ENCODE peak calls at places on chromosome 13, in eight cellular contexts. One of them, this sample, is unnamed.

GRCh38 chr13:59452189-59452588 is 711.5 kb downstream of the DIAPH3 start:
- DNase-seq in activated CD8-positive, alpha-beta memory T cell treated with anti-CD3 and anti-CD28 coated beads for 24 hours: no peak
- DNase-seq in IMR-90: no peak
- DNase-seq in activated effector memory CD4-positive, alpha-beta T cell treated with anti-CD3 and anti-CD28 coated beads, Interleukin-2, amount 50 U/mL, for 16 hours: no peak
- DNase-seq in heart left ventricle: no peak
- DNase-seq in activated B cell treated with CpG ODN at 0.5 μM for 24 hours: no peak
- DNase-seq in C1 segment of cervical spinal cord: no peak
- DNase-seq in adrenal gland: no peak
- DNase-seq in this sample: no peak

GRCh38 chr13:99385161-99385560 is 78.0 kb upstream of the GPR183 start:
- DNase-seq in activated CD8-positive, alpha-beta memory T cell treated with anti-CD3 and anti-CD28 coated beads for 24 hours: peak
- DNase-seq in IMR-90: no peak
- DNase-seq in activated effector memory CD4-positive, alpha-beta T cell treated with anti-CD3 and anti-CD28 coated beads, Interleukin-2, amount 50 U/mL, for 16 hours: no peak
- DNase-seq in heart left ventricle: no peak
- DNase-seq in activated B cell treated with CpG ODN at 0.5 μM for 24 hours: no peak
- DNase-seq in C1 segment of cervical spinal cord: no peak
- DNase-seq in adrenal gland: no peak
- DNase-seq in this sample: no peak

GRCh38 chr13:113802761-113803160 is 43.7 kb downstream of the TMEM255B start:
- DNase-seq in activated CD8-positive, alpha-beta memory T cell treated with anti-CD3 and anti-CD28 coated beads for 24 hours: no peak
- DNase-seq in IMR-90: no peak
- DNase-seq in activated effector memory CD4-positive, alpha-beta T cell treated with anti-CD3 and anti-CD28 coated beads, Interleukin-2, amount 50 U/mL, for 16 hours: no peak
- DNase-seq in heart left ventricle: no peak
- DNase-seq in activated B cell treated with CpG ODN at 0.5 μM for 24 hours: no peak
- DNase-seq in C1 segment of cervical spinal cord: no peak
- DNase-seq in adrenal gland: no peak
- DNase-seq in this sample: no peak

GRCh38 chr13:93775507-93776108 is 549.0 kb downstream of the GPC6 start:
- DNase-seq in activated CD8-positive, alpha-beta memory T cell treated with anti-CD3 and anti-CD28 coated beads for 24 hours: no peak
- DNase-seq in IMR-90: peak
- DNase-seq in activated effector memory CD4-positive, alpha-beta T cell treated with anti-CD3 and anti-CD28 coated beads, Interleukin-2, amount 50 U/mL, for 16 hours: no peak
- DNase-seq in heart left ventricle: no peak
- DNase-seq in activated B cell treated with CpG ODN at 0.5 μM for 24 hours: no peak
- DNase-seq in C1 segment of cervical spinal cord: no peak
- DNase-seq in adrenal gland: no peak
- DNase-seq in this sample: peak

GRCh38 chr13:67118277-67118676 is 111.9 kb downstream of the PCDH9 start:
- DNase-seq in activated CD8-positive, alpha-beta memory T cell treated with anti-CD3 and anti-CD28 coated beads for 24 hours: no peak
- DNase-seq in IMR-90: no peak
- DNase-seq in activated effector memory CD4-positive, alpha-beta T cell treated with anti-CD3 and anti-CD28 coated beads, Interleukin-2, amount 50 U/mL, for 16 hours: no peak
- DNase-seq in heart left ventricle: no peak
- DNase-seq in activated B cell treated with CpG ODN at 0.5 μM for 24 hours: no peak
- DNase-seq in C1 segment of cervical spinal cord: no peak
- DNase-seq in adrenal gland: no peak
- DNase-seq in this sample: no peak

GRCh38 chr13:44815507-44816074 is 173.7 kb downstream of the NUFIP1 start:
- DNase-seq in activated CD8-positive, alpha-beta memory T cell treated with anti-CD3 and anti-CD28 coated beads for 24 hours: no peak
- DNase-seq in IMR-90: peak
- DNase-seq in activated effector memory CD4-positive, alpha-beta T cell treated with anti-CD3 and anti-CD28 coated beads, Interleukin-2, amount 50 U/mL, for 16 hours: no peak
- DNase-seq in heart left ventricle: no peak
- DNase-seq in activated B cell treated with CpG ODN at 0.5 μM for 24 hours: no peak
- DNase-seq in C1 segment of cervical spinal cord: no peak
- DNase-seq in adrenal gland: peak
- DNase-seq in this sample: peak

GRCh38 chr13:55999709-56000108 is 1141.0 kb upstream of the PRR20A start:
- DNase-seq in activated CD8-positive, alpha-beta memory T cell treated with anti-CD3 and anti-CD28 coated beads for 24 hours: no peak
- DNase-seq in IMR-90: no peak
- DNase-seq in activated effector memory CD4-positive, alpha-beta T cell treated with anti-CD3 and anti-CD28 coated beads, Interleukin-2, amount 50 U/mL, for 16 hours: no peak
- DNase-seq in heart left ventricle: no peak
- DNase-seq in activated B cell treated with CpG ODN at 0.5 μM for 24 hours: no peak
- DNase-seq in C1 segment of cervical spinal cord: no peak
- DNase-seq in adrenal gland: no peak
- DNase-seq in this sample: no peak

GRCh38 chr13:43041368-43041921 is 18.1 kb downstream of the DNAJC15 start:
- DNase-seq in activated CD8-positive, alpha-beta memory T cell treated with anti-CD3 and anti-CD28 coated beads for 24 hours: no peak
- DNase-seq in IMR-90: peak
- DNase-seq in activated effector memory CD4-positive, alpha-beta T cell treated with anti-CD3 and anti-CD28 coated beads, Interleukin-2, amount 50 U/mL, for 16 hours: no peak
- DNase-seq in heart left ventricle: no peak
- DNase-seq in activated B cell treated with CpG ODN at 0.5 μM for 24 hours: no peak
- DNase-seq in C1 segment of cervical spinal cord: no peak
- DNase-seq in adrenal gland: no peak
- DNase-seq in this sample: no peak

GRCh38 chr13:88257706-88258105 is 586.5 kb downstream of the SLITRK5 start:
- DNase-seq in activated CD8-positive, alpha-beta memory T cell treated with anti-CD3 and anti-CD28 coated beads for 24 hours: no peak
- DNase-seq in IMR-90: no peak
- DNase-seq in activated effector memory CD4-positive, alpha-beta T cell treated with anti-CD3 and anti-CD28 coated beads, Interleukin-2, amount 50 U/mL, for 16 hours: no peak
- DNase-seq in heart left ventricle: no peak
- DNase-seq in activated B cell treated with CpG ODN at 0.5 μM for 24 hours: no peak
- DNase-seq in C1 segment of cervical spinal cord: no peak
- DNase-seq in adrenal gland: no peak
- DNase-seq in this sample: no peak

GRCh38 chr13:29948246-29948645 is 97.8 kb upstream of the UBL3 start:
- DNase-seq in activated CD8-positive, alpha-beta memory T cell treated with anti-CD3 and anti-CD28 coated beads for 24 hours: peak
- DNase-seq in IMR-90: peak
- DNase-seq in activated effector memory CD4-positive, alpha-beta T cell treated with anti-CD3 and anti-CD28 coated beads, Interleukin-2, amount 50 U/mL, for 16 hours: no peak
- DNase-seq in heart left ventricle: no peak
- DNase-seq in activated B cell treated with CpG ODN at 0.5 μM for 24 hours: no peak
- DNase-seq in C1 segment of cervical spinal cord: no peak
- DNase-seq in adrenal gland: no peak
- DNase-seq in this sample: peak